ENCODE peak calls at places on chromosomes 7 and 10, in seven cellular contexts. F, G, M, T, H, Q and L are unnamed samples.

GRCh38 chr7:88322151-88322550 is 15.5 kb upstream of the STEAP4 start:
- DNase-seq in F (no peak), T (no peak), Q (no peak), M (no peak), H (no peak), G (no peak), L (no peak)

GRCh38 chr10:49781247-49781646 is 19.1 kb upstream of the OGDHL start:
- DNase-seq in M (no peak), Q (no peak), F (no peak), T (no peak), G (no peak), H (peak), L (no peak)

GRCh38 chr7:128240696-128241386 is at the start of gene LEP:
- DNase-seq in F (no peak), H (no peak), T (no peak), M (no peak), Q (no peak), G (no peak), L (no peak)

GRCh38 chr7:42440951-42441350 is 203.9 kb upstream of the GLI3 start:
- DNase-seq in F (no peak), G (no peak), T (no peak), H (no peak), M (no peak), Q (no peak), L (no peak)

GRCh38 chr10:22554481-22555182 is 159.7 kb downstream of the PIP4K2A start:
- DNase-seq in Q (peak), M (peak), G (no peak), F (no peak), H (no peak), T (peak), L (peak)

GRCh38 chr7:92313055-92313454 is 67.3 kb downstream of the ANKIB1 start:
- DNase-seq in H (no peak), G (no peak), T (no peak), F (no peak), Q (no peak), M (no peak), L (no peak)

GRCh38 chr10:31700222-31700621 is 228.4 kb downstream of the ARHGAP12 start:
- DNase-seq in H (no peak), G (no peak), F (no peak), M (no peak), T (no peak), Q (no peak), L (no peak)

GRCh38 chr7:36119005-36119711 is 33.9 kb upstream of the EEPD1 start:
- DNase-seq in T (no peak), G (no peak), Q (peak), F (no peak), H (peak), M (no peak), L (peak)

GRCh38 chr7:140876519-140877248 is 48.0 kb downstream of the BRAF start:
- DNase-seq in H (peak), G (no peak), Q (no peak), M (no peak), F (no peak), T (no peak), L (peak)

GRCh38 chr7:24888653-24889052 is 91.3 kb downstream of the OSBPL3 start:
- DNase-seq in M (no peak), F (no peak), H (no peak), T (no peak), G (no peak), Q (no peak), L (no peak)